ENCODE peak calls at places on chromosome 3, in seven cellular contexts. G is HepG2, E is A549, L is SK-N-SH, J is HCT116, M is K562, X is GM12878. C is an unnamed sample.
A peak's percentile ranks its signal among the peaks of the same experiment; 100 is the strongest.

GRCh38 chr3:152267831-152268500 is 763 bp upstream of the MBNL1 start:
- DNase-seq in G (no peak), E (no peak), L (no peak), J (no peak), M (no peak), X (no peak), C (peak; percentile 43)

GRCh38 chr3:50372349-50372748 is 13.0 kb upstream of the TMEM115 start:
- DNase-seq in G (no peak), E (no peak), L (peak; percentile 72), J (no peak), M (peak; percentile 64), X (no peak), C (no peak)

GRCh38 chr3:160006282-160007163 is 17.9 kb downstream of the IL12A start:
- DNase-seq in G (peak; percentile 47), E (peak; percentile 82), L (peak; percentile 77), J (peak; percentile 73), M (peak; percentile 18), X (no peak), C (peak; percentile 55)

GRCh38 chr3:4805662-4806061 is 173.6 kb upstream of the BHLHE40 start:
- DNase-seq in G (no peak), E (no peak), L (no peak), J (no peak), M (no peak), X (no peak), C (no peak)

GRCh38 chr3:156787926-156788663 is 38.1 kb upstream of the LEKR1 start:
- DNase-seq in G (no peak), E (peak; percentile 60), L (peak; percentile 17), J (peak; percentile 52), M (peak; percentile 59), X (no peak), C (peak; percentile 53)

GRCh38 chr3:100577382-100578008 is 31.9 kb upstream of the ADGRG7 start:
- DNase-seq in G (no peak), E (no peak), L (no peak), J (no peak), M (no peak), X (no peak), C (no peak)

GRCh38 chr3:100516843-100517242 is 24.4 kb downstream of the TMEM45A start:
- DNase-seq in G (no peak), E (no peak), L (no peak), J (no peak), M (no peak), X (no peak), C (no peak)

GRCh38 chr3:15420871-15421270 is 6.5 kb downstream of the METTL6 start:
- DNase-seq in G (no peak), E (no peak), L (no peak), J (no peak), M (no peak), X (no peak), C (no peak)

GRCh38 chr3:155517907-155518306 is 224.4 kb upstream of the STRIT1 start:
- DNase-seq in G (no peak), E (no peak), L (no peak), J (no peak), M (no peak), X (no peak), C (no peak)

GRCh38 chr3:49470714-49471420 is 800 bp downstream of the DAG1 start:
- DNase-seq in G (no peak), E (no peak), L (no peak), J (no peak), M (no peak), X (no peak), C (no peak)

GRCh38 chr3:129230311-129231019 is 18.9 kb upstream of the COPG1 start:
- DNase-seq in G (peak; percentile 68), E (no peak), L (no peak), J (no peak), M (peak; percentile 25), X (no peak), C (peak; percentile 56)

GRCh38 chr3:12869025-12869695 is 27.8 kb upstream of the RPL32 start:
- DNase-seq in G (no peak), E (peak; percentile 15), L (peak; percentile 81), J (no peak), M (peak; percentile 92), X (no peak), C (no peak)

GRCh38 chr3:190183121-190183520 is 62.4 kb upstream of the P3H2 start:
- DNase-seq in G (no peak), E (peak; percentile 44), L (no peak), J (no peak), M (no peak), X (no peak), C (peak; percentile 87)

GRCh38 chr3:113266738-113267137 is 55.4 kb downstream of the BOC start:
- DNase-seq in G (no peak), E (no peak), L (no peak), J (no peak), M (no peak), X (no peak), C (no peak)

GRCh38 chr3:46301122-46301835 is 52.6 kb upstream of the CCR2 start:
- DNase-seq in G (no peak), E (no peak), L (no peak), J (no peak), M (no peak), X (no peak), C (no peak)

GRCh38 chr3:42572278-42572677 is 9.5 kb downstream of the SEC22C start:
- DNase-seq in G (peak; percentile 62), E (peak; percentile 51), L (peak; percentile 58), J (peak; percentile 41), M (peak; percentile 37), X (no peak), C (no peak)

GRCh38 chr3:101861212-101861977 is 12.1 kb downstream of the NFKBIZ start:
- DNase-seq in G (no peak), E (no peak), L (no peak), J (no peak), M (no peak), X (no peak), C (no peak)

GRCh38 chr3:121747976-121748375 is 1.6 kb downstream of the GOLGB1 start:
- DNase-seq in G (no peak), E (no peak), L (no peak), J (no peak), M (no peak), X (no peak), C (no peak)

GRCh38 chr3:174614046-174614445 is 245.1 kb upstream of the NAALADL2 start:
- DNase-seq in G (no peak), E (no peak), L (no peak), J (no peak), M (no peak), X (no peak), C (no peak)

GRCh38 chr3:42980909-42981308 is 1.8 kb downstream of the GASK1A start:
- DNase-seq in G (no peak), E (no peak), L (no peak), J (no peak), M (no peak), X (no peak), C (no peak)

GRCh38 chr3:157082305-157082981 is 77.5 kb downstream of the CCNL1 start:
- DNase-seq in G (no peak), E (no peak), L (no peak), J (peak; percentile 18), M (no peak), X (no peak), C (no peak)

GRCh38 chr3:128870327-128870726 is 9.1 kb upstream of the ACAD9 start:
- DNase-seq in G (no peak), E (no peak), L (no peak), J (no peak), M (no peak), X (no peak), C (no peak)

GRCh38 chr3:150455341-150455740 is 47.2 kb downstream of the TSC22D2 start:
- DNase-seq in G (no peak), E (no peak), L (no peak), J (no peak), M (no peak), X (no peak), C (no peak)

GRCh38 chr3:187262360-187262759 is 29.2 kb downstream of the MASP1 start:
- DNase-seq in G (no peak), E (no peak), L (no peak), J (no peak), M (no peak), X (no peak), C (no peak)

GRCh38 chr3:194405756-194406155 is 6.7 kb upstream of the GP5 start:
- DNase-seq in G (no peak), E (no peak), L (no peak), J (no peak), M (no peak), X (no peak), C (no peak)

GRCh38 chr3:133756716-133757694 is 10.8 kb downstream of the TF start:
- DNase-seq in G (no peak), E (no peak), L (no peak), J (no peak), M (no peak), X (no peak), C (no peak)

GRCh38 chr3:146274833-146275232 is 23.9 kb upstream of the PLSCR4 start:
- DNase-seq in G (no peak), E (no peak), L (no peak), J (no peak), M (no peak), X (no peak), C (no peak)
- TF ChIP-seq REST in G (no peak), E (no peak), L (no peak), J (no peak), M (no peak), X (no peak), C (no peak)

DNA sequence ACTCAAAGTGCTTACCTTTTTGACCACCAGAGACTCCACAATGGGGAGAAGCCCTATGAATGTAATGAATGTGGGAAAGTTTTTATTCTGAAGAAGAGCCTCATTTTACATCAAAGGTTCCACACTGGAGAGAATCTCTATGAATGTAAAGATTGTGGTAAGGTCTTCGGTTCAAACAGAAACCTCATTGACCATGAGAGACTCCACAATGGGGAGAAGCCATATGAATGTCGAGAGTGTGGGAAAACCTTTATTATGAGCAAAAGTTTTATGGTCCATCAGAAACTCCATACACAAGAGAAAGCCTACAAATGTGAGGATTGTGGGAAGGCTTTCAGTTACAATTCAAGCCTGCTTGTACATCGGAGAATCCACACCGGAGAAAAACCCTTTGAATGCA is 5.5 kb upstream of the ZNF35 start:
- DNase-seq in G (no peak), E (no peak), L (no peak), J (no peak), M (no peak), X (no peak), C (no peak)
- H3K9me3 ChIP-seq in G (no peaks in the 10 kb centered on the region), E (peaks cover 79% of the 10 kb centered on the region), L (peaks cover 33% of the 10 kb centered on the region), J (peaks cover 33% of the 10 kb centered on the region), M (peaks cover 49% of the 10 kb centered on the region), X (peaks cover 40% of the 10 kb centered on the region), C (peaks cover 64% of the 10 kb centered on the region)

GRCh38 chr3:183664913-183665381 is 29.5 kb downstream of the KLHL24 start:
- DNase-seq in G (no peak), E (no peak), L (no peak), J (no peak), M (no peak), X (no peak), C (peak; percentile 41)
- H3K27ac ChIP-seq in G (no peak overlapping the region), E (no peak overlapping the region), L (peak overlapping the region; percentile 74), J (no peak overlapping the region), M (no peak overlapping the region), X (no peak overlapping the region), C (no peak overlapping the region)

DNA sequence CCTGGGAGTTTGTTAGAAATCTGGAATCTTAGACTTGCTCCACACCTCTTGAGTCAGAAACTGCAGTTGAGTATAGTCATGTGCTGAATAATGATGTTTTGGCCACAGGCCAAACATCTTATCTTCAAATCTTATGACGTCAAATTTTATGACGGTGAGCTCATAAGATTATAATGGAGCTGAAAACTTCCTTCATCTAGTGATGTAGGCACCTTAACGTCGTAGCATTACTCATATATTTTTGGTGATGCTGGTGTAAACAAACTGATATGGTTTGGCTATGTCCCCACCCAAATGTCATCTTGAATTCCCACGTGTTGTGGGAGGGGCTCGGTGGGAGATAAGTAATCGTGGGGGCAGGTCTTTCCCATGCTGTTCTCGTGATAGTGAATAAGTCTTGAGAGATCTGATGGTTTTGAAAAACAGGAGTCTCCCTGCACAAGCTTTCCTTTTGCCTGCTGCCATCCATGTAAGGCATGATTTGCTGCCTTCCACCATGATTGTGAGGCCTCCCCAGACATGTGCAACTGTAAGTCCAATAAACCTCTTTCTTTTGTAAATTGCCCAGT is 268.0 kb upstream of the PROK2 start:
- DNase-seq in G (no peak), E (no peak), L (no peak), J (no peak), M (no peak), X (no peak), C (no peak)
- TF ChIP-seq REST in G (no peak), E (no peak), L (no peak), J (no peak), M (no peak), X (no peak), C (no peak)

C was measured in Panc1.